ENCODE peak calls at places on chromosomes 11 and 22, in eight cellular contexts. One of them, this sample, is unnamed.

GRCh38 chr22:23820748-23821211 is 18.0 kb downstream of the DERL3 start:
- DNase-seq in iris pigment epithelial cell: no peak
- DNase-seq in thoracic aorta: no peak
- DNase-seq in naive B cell: peak
- DNase-seq in A549: no peak
- DNase-seq in Kasumi-1: no peak
- DNase-seq in heart right ventricle: no peak
- DNase-seq in AG10803: no peak
- DNase-seq in this sample: no peak

GRCh38 chr22:27573280-27573711 is 228.3 kb downstream of the MN1 start:
- DNase-seq in iris pigment epithelial cell: no peak
- DNase-seq in thoracic aorta: no peak
- DNase-seq in naive B cell: no peak
- DNase-seq in A549: no peak
- DNase-seq in Kasumi-1: no peak
- DNase-seq in heart right ventricle: no peak
- DNase-seq in AG10803: no peak
- DNase-seq in this sample: no peak

GRCh38 chr11:79980916-79981315 is 540.1 kb upstream of the TENM4 start:
- DNase-seq in iris pigment epithelial cell: no peak
- DNase-seq in thoracic aorta: no peak
- DNase-seq in naive B cell: no peak
- DNase-seq in A549: no peak
- DNase-seq in Kasumi-1: no peak
- DNase-seq in heart right ventricle: no peak
- DNase-seq in AG10803: no peak
- DNase-seq in this sample: no peak

GRCh38 chr11:1254733-1255132 is 31.9 kb downstream of the MUC5B start:
- DNase-seq in iris pigment epithelial cell: no peak
- DNase-seq in thoracic aorta: no peak
- DNase-seq in naive B cell: no peak
- DNase-seq in A549: no peak
- DNase-seq in Kasumi-1: no peak
- DNase-seq in heart right ventricle: no peak
- DNase-seq in AG10803: no peak
- DNase-seq in this sample: no peak

GRCh38 chr11:77035580-77035979 is 1.4 kb downstream of the B3GNT6 start:
- DNase-seq in iris pigment epithelial cell: no peak
- DNase-seq in thoracic aorta: no peak
- DNase-seq in naive B cell: no peak
- DNase-seq in A549: no peak
- DNase-seq in Kasumi-1: no peak
- DNase-seq in heart right ventricle: no peak
- DNase-seq in AG10803: no peak
- DNase-seq in this sample: no peak

GRCh38 chr11:14967581-14968214 is 4.5 kb downstream of the CALCA start:
- DNase-seq in iris pigment epithelial cell: no peak
- DNase-seq in thoracic aorta: no peak
- DNase-seq in naive B cell: no peak
- DNase-seq in A549: no peak
- DNase-seq in Kasumi-1: no peak
- DNase-seq in heart right ventricle: no peak
- DNase-seq in AG10803: no peak
- DNase-seq in this sample: no peak

GRCh38 chr11:23201936-23202522 is 341.8 kb upstream of the CCDC179 start:
- DNase-seq in iris pigment epithelial cell: peak
- DNase-seq in thoracic aorta: no peak
- DNase-seq in naive B cell: no peak
- DNase-seq in A549: no peak
- DNase-seq in Kasumi-1: no peak
- DNase-seq in heart right ventricle: no peak
- DNase-seq in AG10803: no peak
- DNase-seq in this sample: no peak

GRCh38 chr11:33980896-33981295 is 70.6 kb upstream of the CAPRIN1 start:
- DNase-seq in iris pigment epithelial cell: no peak
- DNase-seq in thoracic aorta: no peak
- DNase-seq in naive B cell: no peak
- DNase-seq in A549: no peak
- DNase-seq in Kasumi-1: no peak
- DNase-seq in heart right ventricle: no peak
- DNase-seq in AG10803: no peak
- DNase-seq in this sample: no peak

GRCh38 chr22:44354288-44354687 is 41.5 kb upstream of the SHISAL1 start:
- DNase-seq in iris pigment epithelial cell: no peak
- DNase-seq in thoracic aorta: no peak
- DNase-seq in naive B cell: no peak
- DNase-seq in A549: no peak
- DNase-seq in Kasumi-1: no peak
- DNase-seq in heart right ventricle: no peak
- DNase-seq in AG10803: no peak
- DNase-seq in this sample: no peak

GRCh38 chr11:128210148-128210940 is 377.0 kb downstream of the ETS1 start:
- DNase-seq in iris pigment epithelial cell: peak
- DNase-seq in thoracic aorta: peak
- DNase-seq in naive B cell: no peak
- DNase-seq in A549: peak
- DNase-seq in Kasumi-1: no peak
- DNase-seq in heart right ventricle: no peak
- DNase-seq in AG10803: peak
- DNase-seq in this sample: no peak

GRCh38 chr22:22069450-22070370 is 87.1 kb upstream of the TOP3B start:
- DNase-seq in iris pigment epithelial cell: no peak
- DNase-seq in thoracic aorta: no peak
- DNase-seq in naive B cell: no peak
- DNase-seq in A549: no peak
- DNase-seq in Kasumi-1: no peak
- DNase-seq in heart right ventricle: no peak
- DNase-seq in AG10803: no peak
- DNase-seq in this sample: no peak

GRCh38 chr11:2531277-2531986 is 86.6 kb downstream of the KCNQ1 start:
- DNase-seq in iris pigment epithelial cell: peak
- DNase-seq in thoracic aorta: no peak
- DNase-seq in naive B cell: peak
- DNase-seq in A549: peak
- DNase-seq in Kasumi-1: peak
- DNase-seq in heart right ventricle: peak
- DNase-seq in AG10803: peak
- DNase-seq in this sample: peak

GRCh38 chr11:88631497-88631896 is 294.0 kb upstream of the CTSC start:
- DNase-seq in iris pigment epithelial cell: peak
- DNase-seq in thoracic aorta: no peak
- DNase-seq in naive B cell: no peak
- DNase-seq in A549: no peak
- DNase-seq in Kasumi-1: no peak
- DNase-seq in heart right ventricle: no peak
- DNase-seq in AG10803: no peak
- DNase-seq in this sample: no peak

GRCh38 chr22:30637701-30638114 is 2.1 kb downstream of the SLC35E4 start:
- DNase-seq in iris pigment epithelial cell: no peak
- DNase-seq in thoracic aorta: no peak
- DNase-seq in naive B cell: no peak
- DNase-seq in A549: no peak
- DNase-seq in Kasumi-1: no peak
- DNase-seq in heart right ventricle: no peak
- DNase-seq in AG10803: no peak
- DNase-seq in this sample: no peak

GRCh38 chr11:22666700-22667439 is 459 bp downstream of the GAS2 start:
- DNase-seq in iris pigment epithelial cell: peak
- DNase-seq in thoracic aorta: no peak
- DNase-seq in naive B cell: no peak
- DNase-seq in A549: no peak
- DNase-seq in Kasumi-1: no peak
- DNase-seq in heart right ventricle: peak
- DNase-seq in AG10803: no peak
- DNase-seq in this sample: no peak

GRCh38 chr11:114673661-114674060 is 4.7 kb upstream of the NXPE2 start:
- DNase-seq in iris pigment epithelial cell: no peak
- DNase-seq in thoracic aorta: no peak
- DNase-seq in naive B cell: no peak
- DNase-seq in A549: no peak
- DNase-seq in Kasumi-1: no peak
- DNase-seq in heart right ventricle: no peak
- DNase-seq in AG10803: no peak
- DNase-seq in this sample: no peak

GRCh38 chr11:12680246-12680939 is 6.2 kb downstream of the TEAD1 start:
- DNase-seq in iris pigment epithelial cell: peak
- DNase-seq in thoracic aorta: peak
- DNase-seq in naive B cell: no peak
- DNase-seq in A549: no peak
- DNase-seq in Kasumi-1: no peak
- DNase-seq in heart right ventricle: peak
- DNase-seq in AG10803: peak
- DNase-seq in this sample: no peak